ENCODE peak calls at places on chromosomes 1 and 21, in six cellular contexts. B is endothelial cell; S is activated CD8-positive, alpha-beta memory T cell treated with anti-CD3 and anti-CD28 coated beads, Interleukin-2, amount 50 U/mL, for 48 hours; X is fibroblast of gingiva; W is BJ; E is pons. C is an unnamed sample.

GRCh38 chr1:28526886-28527285 is 21.0 kb downstream of the RCC1 start:
- DNase-seq in B (no peak), E (no peak), S (no peak), W (no peak), X (no peak), C (no peak)

GRCh38 chr1:97378596-97378995 is 542.2 kb downstream of the DPYD start:
- DNase-seq in W (no peak), E (no peak), B (no peak), S (no peak), X (no peak), C (no peak)

GRCh38 chr1:101964708-101965107 is 32.0 kb downstream of the OLFM3 start:
- DNase-seq in E (no peak), W (no peak), X (no peak), B (no peak), S (no peak), C (no peak)

GRCh38 chr1:57796609-57797008 is 372.7 kb upstream of the DAB1 start:
- DNase-seq in E (no peak), B (no peak), S (no peak), X (no peak), W (no peak), C (no peak)

GRCh38 chr1:117600966-117601365 is 4.9 kb upstream of the TENT5C start:
- DNase-seq in S (no peak), W (no peak), B (no peak), X (no peak), E (no peak), C (no peak)

GRCh38 chr1:246450485-246451251 is 56.4 kb downstream of the SMYD3 start:
- DNase-seq in E (peak; percentile 53), W (peak; percentile 12), B (no peak), S (no peak), X (no peak), C (no peak)

GRCh38 chr1:212366901-212367300 is 47.8 kb downstream of the PACC1 start:
- DNase-seq in X (peak; percentile 66), W (no peak), B (no peak), S (no peak), E (no peak), C (peak; percentile 47)

GRCh38 chr1:59271861-59272260 is 25.0 kb upstream of the FGGY start:
- DNase-seq in E (no peak), X (no peak), S (no peak), B (no peak), W (no peak), C (no peak)

GRCh38 chr1:112344754-112345423 is 51.1 kb upstream of the CTTNBP2NL start:
- DNase-seq in W (no peak), S (no peak), B (no peak), X (no peak), E (no peak), C (no peak)

GRCh38 chr1:80536464-80536863 is 1264.3 kb upstream of the ADGRL2 start:
- DNase-seq in S (no peak), X (no peak), W (no peak), B (no peak), E (no peak), C (no peak)

GRCh38 chr1:95793893-95794292 is 559.9 kb downstream of the RWDD3 start:
- DNase-seq in S (no peak), B (no peak), X (no peak), E (no peak), W (no peak), C (no peak)

GRCh38 chr1:235567812-235568444 is 63.7 kb upstream of the B3GALNT2 start:
- DNase-seq in X (no peak), B (no peak), S (no peak), W (no peak), E (peak; percentile 2), C (no peak)

GRCh38 chr1:16903054-16903453 is 7.3 kb downstream of the RNU1-2 start:
- DNase-seq in B (no peak), W (peak; percentile 24), X (peak; percentile 72), E (no peak), S (no peak), C (peak; percentile 74)

GRCh38 chr1:202165267-202165941 is 5.0 kb upstream of the PTPN7 start:
- DNase-seq in E (no peak), S (peak; percentile 81), W (no peak), B (no peak), X (no peak), C (no peak)

GRCh38 chr1:26145041-26145959 is 13.6 kb upstream of the FAM110D start:
- DNase-seq in X (peak; percentile 67), W (no peak), S (peak; percentile 79), E (peak; percentile 93), B (peak; percentile 81), C (peak; percentile 72)

GRCh38 chr1:77687519-77687906 is 5.1 kb upstream of the ZZZ3 start:
- DNase-seq in S (no peak), E (no peak), X (peak; percentile 23), W (no peak), B (peak; percentile 69), C (no peak)

GRCh38 chr1:238951809-238952208 is 434.6 kb upstream of the CHRM3 start:
- DNase-seq in B (peak; percentile 30), S (no peak), E (peak; percentile 68), X (no peak), W (no peak), C (peak; percentile 43)

GRCh38 chr1:110006516-110006915 is 22.0 kb downstream of the AHCYL1 start:
- DNase-seq in W (no peak), B (no peak), X (no peak), E (no peak), S (no peak), C (no peak)

GRCh38 chr1:232521660-232522059 is 108.3 kb downstream of the SIPA1L2 start:
- DNase-seq in W (no peak), B (no peak), X (no peak), S (no peak), E (no peak), C (no peak)

GRCh38 chr1:16076003-16076870 is 2.8 kb upstream of the FAM131C start:
- DNase-seq in B (no peak), S (no peak), E (no peak), W (peak; percentile 59), X (peak; percentile 91), C (peak; percentile 87)

GRCh38 chr1:108502138-108502537 is 52.0 kb downstream of the NBPF6 start:
- DNase-seq in X (no peak), W (no peak), E (no peak), B (no peak), S (no peak), C (no peak)

GRCh38 chr1:217090073-217090911 is 367.1 kb upstream of the ESRRG start:
- DNase-seq in E (no peak), S (no peak), X (no peak), B (no peak), W (no peak), C (no peak)

GRCh38 chr1:32939655-32940371 is 24.8 kb downstream of the RNF19B start:
- DNase-seq in B (no peak), S (no peak), X (peak; percentile 72), W (peak; percentile 78), E (peak; percentile 69), C (peak; percentile 85)

GRCh38 chr1:220927442-220927841 is 48.2 kb downstream of the HLX start:
- DNase-seq in W (no peak), X (no peak), B (no peak), E (no peak), S (no peak), C (no peak)

GRCh38 chr1:166785987-166786386 is 53.3 kb upstream of the POGK start:
- DNase-seq in W (no peak), B (no peak), S (no peak), E (no peak), X (no peak), C (no peak)

GRCh38 chr1:230284891-230285290 is 141.2 kb downstream of the PGBD5 start:
- DNase-seq in W (no peak), X (no peak), B (no peak), E (no peak), S (no peak), C (no peak)

GRCh38 chr1:214414691-214415090 is 133.7 kb downstream of the SMYD2 start:
- DNase-seq in S (no peak), W (no peak), X (no peak), B (no peak), E (no peak), C (no peak)

GRCh38 chr1:203464226-203464625 is 11.4 kb upstream of the PRELP start:
- DNase-seq in S (no peak), B (no peak), E (no peak), X (no peak), W (no peak), C (no peak)

GRCh38 chr1:9849691-9850441 is 26.1 kb upstream of the CLSTN1 start:
- DNase-seq in B (no peak), W (no peak), S (no peak), X (no peak), E (no peak), C (no peak)

GRCh38 chr21:46057710-46058241 is 40.1 kb upstream of the COL6A2 start:
- DNase-seq in W (no peak), X (no peak), S (no peak), E (no peak), B (no peak), C (no peak)

GRCh38 chr1:240092301-240093119 is 827 bp downstream of the FMN2 start:
- DNase-seq in W (no peak), S (no peak), B (peak; percentile 49), E (no peak), X (peak; percentile 71), C (no peak)

GRCh38 chr1:201551877-201552731 is 13.2 kb downstream of the NAV1 start:
- DNase-seq in B (no peak), S (no peak), X (peak; percentile 87), W (peak; percentile 70), E (peak; percentile 96), C (peak; percentile 83)

C was measured in stromal cell of bone marrow.